ENCODE peak calls at places on chromosomes 12 and 14, in ten cellular contexts. L, Q, B, I, A, V, M, O, Y and E are unnamed samples.
A peak's percentile ranks its signal among the peaks of the same experiment; 100 is the strongest.

GRCh38 chr12:1795785-1796514 is 24.4 kb upstream of the LRTM2 start:
- DNase-seq in I (peak; percentile 92), O (peak; percentile 87), Y (peak; percentile 91), A (peak; percentile 81), Q (peak; percentile 93), V (peak; percentile 88), B (peak; percentile 95), M (peak; percentile 93), L (peak; percentile 92), E (peak; percentile 85)

GRCh38 chr12:62957233-62957953 is 22.4 kb upstream of the PPM1H start:
- DNase-seq in Q (no peak), I (no peak), M (no peak), Y (no peak), A (no peak), O (no peak), B (no peak), V (no peak), L (peak; percentile 51), E (no peak)

GRCh38 chr12:47124451-47124850 is 44.7 kb upstream of the AMIGO2 start:
- DNase-seq in Y (no peak), B (no peak), M (no peak), L (no peak), I (no peak), A (no peak), Q (no peak), V (no peak), O (peak; percentile 69), E (no peak)

GRCh38 chr12:6084261-6084968 is 40.1 kb downstream of the VWF start:
- DNase-seq in V (peak; percentile 25), I (no peak), Q (peak; percentile 27), Y (peak; percentile 54), A (no peak), M (peak; percentile 56), O (peak; percentile 78), L (no peak), B (no peak), E (peak; percentile 77)

GRCh38 chr12:76543831-76544347 is 15.7 kb downstream of the OSBPL8 start:
- DNase-seq in L (no peak), O (no peak), M (no peak), I (no peak), Y (no peak), A (no peak), V (no peak), Q (no peak), B (no peak), E (no peak)

GRCh38 chr12:12017135-12017581 is 53.6 kb upstream of the BCL2L14 start:
- DNase-seq in M (no peak), L (no peak), A (no peak), B (no peak), Y (no peak), V (no peak), I (no peak), O (no peak), Q (no peak), E (no peak)

GRCh38 chr12:49706351-49707126 is 666 bp downstream of the FMNL3 start:
- DNase-seq in V (peak; percentile 17), Y (no peak), O (peak; percentile 55), M (no peak), L (peak; percentile 39), I (peak; percentile 58), Q (peak; percentile 44), A (peak; percentile 41), B (peak; percentile 26), E (no peak)

GRCh38 chr14:64997108-64997794 is 10.6 kb downstream of the FNTB start:
- DNase-seq in V (no peak), B (no peak), I (no peak), A (no peak), M (no peak), Q (no peak), L (no peak), O (no peak), Y (no peak), E (peak; percentile 83)

GRCh38 chr12:69019082-69019481 is 86.1 kb upstream of the CPM start:
- DNase-seq in Q (no peak), V (no peak), L (no peak), M (no peak), Y (no peak), A (no peak), O (no peak), I (no peak), B (no peak), E (no peak)

GRCh38 chr14:65210118-65210826 is 108.0 kb upstream of the MAX start:
- DNase-seq in Y (no peak), V (no peak), M (no peak), B (no peak), L (no peak), A (no peak), I (no peak), Q (no peak), O (peak; percentile 81), E (peak; percentile 72)